ENCODE peak calls at places on chromosomes 13 and 19, in ten cellular contexts. One of them, this sample, is unnamed.

GRCh38 chr19:15265849-15266248 is 33.6 kb upstream of the EPHX3 start:
- DNase-seq in sciatic nerve: peak; percentile 94
- DNase-seq in activated CD4-positive, alpha-beta T cell treated with anti-CD3 and anti-CD28 coated beads for 24 hours: no peak
- DNase-seq in mucosa of gallbladder: peak; percentile 81
- DNase-seq in AG04449: peak; percentile 47
- DNase-seq in IMR-90: peak; percentile 98
- DNase-seq in T-cell: no peak
- DNase-seq in AG09309: peak; percentile 91
- DNase-seq in fibroblast of lung: peak; percentile 96
- DNase-seq in nephron progenitor cell: no peak
- DNase-seq in this sample: peak; percentile 90

GRCh38 chr13:75533866-75534265 is 3.8 kb downstream of the COMMD6 start:
- DNase-seq in AG04449: no peak
- DNase-seq in T-cell: no peak
- DNase-seq in sciatic nerve: no peak
- DNase-seq in nephron progenitor cell: no peak
- DNase-seq in mucosa of gallbladder: no peak
- DNase-seq in AG09309: no peak
- DNase-seq in fibroblast of lung: peak; percentile 49
- DNase-seq in activated CD4-positive, alpha-beta T cell treated with anti-CD3 and anti-CD28 coated beads for 24 hours: no peak
- DNase-seq in IMR-90: no peak
- DNase-seq in this sample: no peak

GRCh38 chr19:5313307-5313706 is 27.3 kb downstream of the PTPRS start:
- DNase-seq in AG04449: no peak
- DNase-seq in fibroblast of lung: no peak
- DNase-seq in sciatic nerve: no peak
- DNase-seq in IMR-90: no peak
- DNase-seq in AG09309: no peak
- DNase-seq in mucosa of gallbladder: peak; percentile 26
- DNase-seq in activated CD4-positive, alpha-beta T cell treated with anti-CD3 and anti-CD28 coated beads for 24 hours: no peak
- DNase-seq in T-cell: no peak
- DNase-seq in nephron progenitor cell: no peak
- DNase-seq in this sample: no peak

GRCh38 chr19:18274776-18275356 is 614 bp upstream of the IQCN start:
- DNase-seq in mucosa of gallbladder: peak; percentile 91
- DNase-seq in IMR-90: peak; percentile 89
- DNase-seq in T-cell: no peak
- DNase-seq in sciatic nerve: peak; percentile 90
- DNase-seq in fibroblast of lung: peak; percentile 86
- DNase-seq in AG09309: no peak
- DNase-seq in activated CD4-positive, alpha-beta T cell treated with anti-CD3 and anti-CD28 coated beads for 24 hours: no peak
- DNase-seq in AG04449: no peak
- DNase-seq in nephron progenitor cell: no peak
- DNase-seq in this sample: peak; percentile 87

GRCh38 chr19:30447276-30447870 is 75.2 kb downstream of the ZNF536 start:
- DNase-seq in IMR-90: no peak
- DNase-seq in mucosa of gallbladder: no peak
- DNase-seq in AG04449: peak; percentile 9
- DNase-seq in fibroblast of lung: peak; percentile 15
- DNase-seq in sciatic nerve: no peak
- DNase-seq in activated CD4-positive, alpha-beta T cell treated with anti-CD3 and anti-CD28 coated beads for 24 hours: no peak
- DNase-seq in nephron progenitor cell: no peak
- DNase-seq in AG09309: no peak
- DNase-seq in T-cell: no peak
- DNase-seq in this sample: no peak

GRCh38 chr19:54325194-54325621 is 12.2 kb upstream of the LILRA5 start:
- DNase-seq in AG09309: no peak
- DNase-seq in nephron progenitor cell: peak; percentile 40
- DNase-seq in AG04449: no peak
- DNase-seq in fibroblast of lung: no peak
- DNase-seq in mucosa of gallbladder: peak; percentile 53
- DNase-seq in sciatic nerve: peak; percentile 46
- DNase-seq in IMR-90: peak; percentile 8
- DNase-seq in activated CD4-positive, alpha-beta T cell treated with anti-CD3 and anti-CD28 coated beads for 24 hours: peak; percentile 49
- DNase-seq in T-cell: peak; percentile 23
- DNase-seq in this sample: no peak

GRCh38 chr13:50213526-50213925 is 198.3 kb downstream of the KCNRG start:
- DNase-seq in nephron progenitor cell: no peak
- DNase-seq in sciatic nerve: no peak
- DNase-seq in T-cell: no peak
- DNase-seq in AG09309: no peak
- DNase-seq in activated CD4-positive, alpha-beta T cell treated with anti-CD3 and anti-CD28 coated beads for 24 hours: no peak
- DNase-seq in IMR-90: no peak
- DNase-seq in fibroblast of lung: no peak
- DNase-seq in AG04449: no peak
- DNase-seq in mucosa of gallbladder: no peak
- DNase-seq in this sample: no peak

GRCh38 chr19:31274266-31274963 is 74.8 kb downstream of the TSHZ3 start:
- DNase-seq in AG09309: no peak
- DNase-seq in AG04449: no peak
- DNase-seq in T-cell: no peak
- DNase-seq in mucosa of gallbladder: no peak
- DNase-seq in nephron progenitor cell: no peak
- DNase-seq in IMR-90: no peak
- DNase-seq in fibroblast of lung: no peak
- DNase-seq in activated CD4-positive, alpha-beta T cell treated with anti-CD3 and anti-CD28 coated beads for 24 hours: no peak
- DNase-seq in sciatic nerve: no peak
- DNase-seq in this sample: no peak

GRCh38 chr13:106036870-106037269 is 498.6 kb downstream of the EFNB2 start:
- DNase-seq in nephron progenitor cell: no peak
- DNase-seq in AG09309: no peak
- DNase-seq in IMR-90: no peak
- DNase-seq in sciatic nerve: no peak
- DNase-seq in activated CD4-positive, alpha-beta T cell treated with anti-CD3 and anti-CD28 coated beads for 24 hours: no peak
- DNase-seq in mucosa of gallbladder: no peak
- DNase-seq in AG04449: no peak
- DNase-seq in T-cell: no peak
- DNase-seq in fibroblast of lung: no peak
- DNase-seq in this sample: no peak

GRCh38 chr19:38196245-38196837 is 27.7 kb downstream of the DPF1 start:
- DNase-seq in activated CD4-positive, alpha-beta T cell treated with anti-CD3 and anti-CD28 coated beads for 24 hours: no peak
- DNase-seq in AG09309: no peak
- DNase-seq in IMR-90: no peak
- DNase-seq in T-cell: no peak
- DNase-seq in nephron progenitor cell: no peak
- DNase-seq in fibroblast of lung: no peak
- DNase-seq in sciatic nerve: no peak
- DNase-seq in AG04449: no peak
- DNase-seq in mucosa of gallbladder: no peak
- DNase-seq in this sample: no peak

GRCh38 chr19:48170817-48171347 is 402 bp downstream of the ZSWIM9 start:
- DNase-seq in AG09309: no peak
- DNase-seq in IMR-90: no peak
- DNase-seq in nephron progenitor cell: no peak
- DNase-seq in sciatic nerve: peak; percentile 64
- DNase-seq in fibroblast of lung: no peak
- DNase-seq in activated CD4-positive, alpha-beta T cell treated with anti-CD3 and anti-CD28 coated beads for 24 hours: no peak
- DNase-seq in mucosa of gallbladder: no peak
- DNase-seq in AG04449: no peak
- DNase-seq in T-cell: no peak
- DNase-seq in this sample: no peak

GRCh38 chr19:55504981-55505380 is 16.7 kb downstream of the SSC5D start:
- DNase-seq in nephron progenitor cell: no peak
- DNase-seq in IMR-90: no peak
- DNase-seq in fibroblast of lung: no peak
- DNase-seq in activated CD4-positive, alpha-beta T cell treated with anti-CD3 and anti-CD28 coated beads for 24 hours: no peak
- DNase-seq in sciatic nerve: no peak
- DNase-seq in mucosa of gallbladder: no peak
- DNase-seq in AG04449: no peak
- DNase-seq in AG09309: no peak
- DNase-seq in T-cell: no peak
- DNase-seq in this sample: no peak

GRCh38 chr19:15136234-15136954 is 29.2 kb downstream of the SYDE1 start:
- DNase-seq in sciatic nerve: no peak
- DNase-seq in T-cell: no peak
- DNase-seq in AG04449: no peak
- DNase-seq in nephron progenitor cell: no peak
- DNase-seq in IMR-90: peak; percentile 82
- DNase-seq in AG09309: no peak
- DNase-seq in mucosa of gallbladder: no peak
- DNase-seq in activated CD4-positive, alpha-beta T cell treated with anti-CD3 and anti-CD28 coated beads for 24 hours: no peak
- DNase-seq in fibroblast of lung: peak; percentile 37
- DNase-seq in this sample: no peak

GRCh38 chr13:21850013-21851006 is 179.4 kb downstream of the FGF9 start:
- DNase-seq in fibroblast of lung: no peak
- DNase-seq in T-cell: no peak
- DNase-seq in AG09309: no peak
- DNase-seq in sciatic nerve: no peak
- DNase-seq in AG04449: no peak
- DNase-seq in activated CD4-positive, alpha-beta T cell treated with anti-CD3 and anti-CD28 coated beads for 24 hours: no peak
- DNase-seq in mucosa of gallbladder: no peak
- DNase-seq in nephron progenitor cell: no peak
- DNase-seq in IMR-90: peak; percentile 54
- DNase-seq in this sample: no peak

GRCh38 chr13:21637296-21637695 is 33.3 kb upstream of the MICU2 start:
- DNase-seq in AG09309: no peak
- DNase-seq in fibroblast of lung: peak; percentile 77
- DNase-seq in AG04449: no peak
- DNase-seq in nephron progenitor cell: no peak
- DNase-seq in mucosa of gallbladder: peak; percentile 78
- DNase-seq in IMR-90: peak; percentile 43
- DNase-seq in T-cell: no peak
- DNase-seq in activated CD4-positive, alpha-beta T cell treated with anti-CD3 and anti-CD28 coated beads for 24 hours: no peak
- DNase-seq in sciatic nerve: no peak
- DNase-seq in this sample: no peak

GRCh38 chr13:66933994-66934393 is 296.1 kb downstream of the PCDH9 start:
- DNase-seq in AG04449: no peak
- DNase-seq in nephron progenitor cell: no peak
- DNase-seq in sciatic nerve: no peak
- DNase-seq in activated CD4-positive, alpha-beta T cell treated with anti-CD3 and anti-CD28 coated beads for 24 hours: no peak
- DNase-seq in mucosa of gallbladder: no peak
- DNase-seq in AG09309: no peak
- DNase-seq in T-cell: no peak
- DNase-seq in fibroblast of lung: peak; percentile 96
- DNase-seq in IMR-90: peak; percentile 90
- DNase-seq in this sample: no peak

GRCh38 chr13:102395939-102396338 is 5.9 kb downstream of the FGF14 start:
- DNase-seq in IMR-90: no peak
- DNase-seq in AG04449: no peak
- DNase-seq in T-cell: no peak
- DNase-seq in mucosa of gallbladder: no peak
- DNase-seq in sciatic nerve: no peak
- DNase-seq in nephron progenitor cell: no peak
- DNase-seq in AG09309: no peak
- DNase-seq in activated CD4-positive, alpha-beta T cell treated with anti-CD3 and anti-CD28 coated beads for 24 hours: no peak
- DNase-seq in fibroblast of lung: no peak
- DNase-seq in this sample: no peak

GRCh38 chr19:49687566-49688316 is 1.7 kb upstream of the ADM5 start:
- DNase-seq in IMR-90: no peak
- DNase-seq in fibroblast of lung: no peak
- DNase-seq in AG04449: no peak
- DNase-seq in nephron progenitor cell: peak; percentile 40
- DNase-seq in mucosa of gallbladder: no peak
- DNase-seq in T-cell: no peak
- DNase-seq in sciatic nerve: no peak
- DNase-seq in AG09309: no peak
- DNase-seq in activated CD4-positive, alpha-beta T cell treated with anti-CD3 and anti-CD28 coated beads for 24 hours: no peak
- DNase-seq in this sample: no peak

GRCh38 chr19:43455321-43456113 is 9.9 kb downstream of the LYPD3 start:
- DNase-seq in activated CD4-positive, alpha-beta T cell treated with anti-CD3 and anti-CD28 coated beads for 24 hours: no peak
- DNase-seq in AG09309: no peak
- DNase-seq in T-cell: no peak
- DNase-seq in fibroblast of lung: no peak
- DNase-seq in sciatic nerve: no peak
- DNase-seq in mucosa of gallbladder: peak; percentile 22
- DNase-seq in nephron progenitor cell: no peak
- DNase-seq in IMR-90: no peak
- DNase-seq in AG04449: no peak
- DNase-seq in this sample: no peak

GRCh38 chr13:111482126-111482525 is 161.7 kb downstream of the TEX29 start:
- DNase-seq in nephron progenitor cell: no peak
- DNase-seq in activated CD4-positive, alpha-beta T cell treated with anti-CD3 and anti-CD28 coated beads for 24 hours: no peak
- DNase-seq in mucosa of gallbladder: no peak
- DNase-seq in T-cell: no peak
- DNase-seq in fibroblast of lung: no peak
- DNase-seq in AG09309: no peak
- DNase-seq in sciatic nerve: peak; percentile 19
- DNase-seq in AG04449: no peak
- DNase-seq in IMR-90: no peak
- DNase-seq in this sample: no peak

GRCh38 chr13:27791146-27791900 is 960 bp upstream of the GSX1 start:
- DNase-seq in T-cell: no peak
- DNase-seq in fibroblast of lung: no peak
- DNase-seq in AG04449: no peak
- DNase-seq in AG09309: no peak
- DNase-seq in mucosa of gallbladder: no peak
- DNase-seq in IMR-90: no peak
- DNase-seq in nephron progenitor cell: no peak
- DNase-seq in sciatic nerve: no peak
- DNase-seq in activated CD4-positive, alpha-beta T cell treated with anti-CD3 and anti-CD28 coated beads for 24 hours: no peak
- DNase-seq in this sample: no peak

GRCh38 chr13:102945324-102945815 is 99.5 kb downstream of the ERCC5 start:
- DNase-seq in T-cell: no peak
- DNase-seq in fibroblast of lung: no peak
- DNase-seq in AG04449: no peak
- DNase-seq in sciatic nerve: no peak
- DNase-seq in AG09309: no peak
- DNase-seq in mucosa of gallbladder: no peak
- DNase-seq in nephron progenitor cell: no peak
- DNase-seq in IMR-90: no peak
- DNase-seq in activated CD4-positive, alpha-beta T cell treated with anti-CD3 and anti-CD28 coated beads for 24 hours: no peak
- DNase-seq in this sample: no peak

GRCh38 chr13:106155411-106155810 is 380.1 kb downstream of the EFNB2 start:
- DNase-seq in sciatic nerve: no peak
- DNase-seq in T-cell: no peak
- DNase-seq in fibroblast of lung: peak; percentile 67
- DNase-seq in AG09309: no peak
- DNase-seq in IMR-90: peak; percentile 79
- DNase-seq in activated CD4-positive, alpha-beta T cell treated with anti-CD3 and anti-CD28 coated beads for 24 hours: no peak
- DNase-seq in AG04449: no peak
- DNase-seq in nephron progenitor cell: no peak
- DNase-seq in mucosa of gallbladder: no peak
- DNase-seq in this sample: no peak

GRCh38 chr19:47608908-47609879 is at the start of gene BICRA:
- DNase-seq in sciatic nerve: peak; percentile 88
- DNase-seq in AG09309: no peak
- DNase-seq in AG04449: no peak
- DNase-seq in fibroblast of lung: peak; percentile 66
- DNase-seq in T-cell: peak; percentile 81
- DNase-seq in nephron progenitor cell: peak; percentile 87
- DNase-seq in IMR-90: peak; percentile 73
- DNase-seq in mucosa of gallbladder: peak; percentile 78
- DNase-seq in activated CD4-positive, alpha-beta T cell treated with anti-CD3 and anti-CD28 coated beads for 24 hours: peak; percentile 72
- DNase-seq in this sample: peak; percentile 86